ENCODE peak calls at places on chromosomes 13 and 19, in six cellular contexts. H is CD8-positive, alpha-beta T cell; E is ovary; R is fibroblast of lung; P is right atrium auricular region; A is mammary epithelial cell. Y is an unnamed sample.

GRCh38 chr19:6590458-6591319 is at the start of gene CD70:
- DNase-seq in H (peak; percentile 41), E (no peak), R (no peak), P (no peak), A (peak; percentile 66), Y (peak; percentile 54)

GRCh38 chr19:33517922-33518321 is 3.7 kb downstream of the PEPD start:
- DNase-seq in H (no peak), E (no peak), R (no peak), P (no peak), A (no peak), Y (no peak)

GRCh38 chr13:91297503-91297902 is 50.0 kb upstream of the MIR17HG start:
- DNase-seq in H (no peak), E (no peak), R (no peak), P (no peak), A (no peak), Y (no peak)

GRCh38 chr19:17683078-17683477 is 5.1 kb downstream of the UNC13A start:
- DNase-seq in H (no peak), E (no peak), R (no peak), P (no peak), A (no peak), Y (no peak)

GRCh38 chr13:91946498-91947070 is 548.2 kb downstream of the GPC5 start:
- DNase-seq in H (no peak), E (no peak), R (peak; percentile 54), P (no peak), A (peak; percentile 0), Y (peak; percentile 6)

GRCh38 chr13:27481766-27482165 is 31.4 kb upstream of the MTIF3 start:
- DNase-seq in H (no peak), E (peak; percentile 21), R (peak; percentile 27), P (peak; percentile 51), A (peak; percentile 41), Y (no peak)

GRCh38 chr19:46491975-46492682 is 3.5 kb downstream of the PNMA8B start:
- DNase-seq in H (no peak), E (no peak), R (no peak), P (no peak), A (no peak), Y (no peak)

GRCh38 chr13:99178636-99179035 is 22.0 kb upstream of the UBAC2 start:
- DNase-seq in H (peak; percentile 28), E (no peak), R (peak; percentile 37), P (no peak), A (no peak), Y (no peak)

GRCh38 chr13:52832268-52832667 is 16.2 kb downstream of the PCDH8 start:
- DNase-seq in H (no peak), E (no peak), R (no peak), P (no peak), A (no peak), Y (no peak)

GRCh38 chr19:3697094-3697493 is 3.2 kb downstream of the PIP5K1C start:
- DNase-seq in H (no peak), E (no peak), R (no peak), P (no peak), A (no peak), Y (no peak)
- H3K4me1 ChIP-seq in H (peaks cover 19% of the 10 kb centered on the region), E (peaks cover 14% of the 10 kb centered on the region), R (peaks cover 3% of the 10 kb centered on the region), P (no peaks in the 10 kb centered on the region), A (no peaks in the 10 kb centered on the region), Y (no peaks in the 10 kb centered on the region)

DNA sequence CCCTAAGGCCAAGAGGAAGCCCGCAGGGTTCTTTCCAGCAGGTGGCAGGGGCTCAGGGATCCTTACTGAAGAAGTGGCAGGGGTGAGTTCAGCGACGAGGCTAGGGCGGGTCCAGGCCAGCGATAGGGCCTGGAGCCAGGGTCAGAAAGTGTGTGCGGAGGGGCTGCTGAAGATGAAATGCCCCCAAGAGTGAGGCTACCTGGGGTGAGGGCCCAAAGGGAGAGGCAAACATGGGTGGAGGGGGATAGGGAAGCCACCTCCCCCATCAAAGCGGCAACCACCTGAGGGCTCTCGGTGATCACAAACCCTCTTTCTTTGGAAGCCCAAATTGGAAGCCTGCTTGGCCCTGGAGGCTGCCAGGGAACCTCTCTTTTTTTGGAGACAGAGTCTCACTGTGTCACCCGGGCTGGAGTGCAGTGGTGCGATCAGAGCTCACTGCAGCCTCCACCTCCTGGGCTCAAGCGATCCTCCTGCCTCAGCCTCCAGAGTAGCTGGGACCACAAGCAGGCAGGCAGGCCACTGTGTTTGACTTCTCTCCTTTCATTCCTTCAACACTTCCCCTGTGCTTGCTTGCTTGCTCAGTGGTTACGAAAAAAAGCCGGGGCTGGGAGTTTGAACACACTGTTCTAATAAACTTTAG is 1.2 kb upstream of the ATP8B3 start:
- DNase-seq in H (no peak), E (no peak), R (no peak), P (no peak), A (no peak), Y (no peak)
- H3K27ac ChIP-seq in H (no peak overlapping the region), E (peak overlapping the region; percentile 80), R (no peak overlapping the region), P (no peak overlapping the region), A (no peak overlapping the region), Y (no peak overlapping the region)

GRCh38 chr13:23378009-23378632 is 55.4 kb downstream of the SACS start:
- DNase-seq in H (peak; percentile 52), E (no peak), R (peak; percentile 98), P (peak; percentile 70), A (peak; percentile 88), Y (peak; percentile 87)

GRCh38 chr13:23380534-23380933 is 53.0 kb downstream of the SACS start:
- DNase-seq in H (no peak), E (no peak), R (peak; percentile 90), P (no peak), A (no peak), Y (no peak)

GRCh38 chr13:23384111-23384510 is 49.4 kb downstream of the SACS start:
- DNase-seq in H (no peak), E (no peak), R (no peak), P (no peak), A (peak; percentile 68), Y (peak; percentile 87)

GRCh38 chr13:23383151-23383550 is 50.4 kb downstream of the SACS start:
- DNase-seq in H (no peak), E (no peak), R (no peak), P (no peak), A (no peak), Y (peak; percentile 45)

GRCh38 chr13:23381877-23382276 is 51.6 kb downstream of the SACS start:
- DNase-seq in H (no peak), E (no peak), R (no peak), P (no peak), A (no peak), Y (no peak)
- TF ChIP-seq CTCF in H (no peak), E (no peak), R (no peak), P (no peak), A (no peak), Y (no peak)

GRCh38 chr19:54209748-54210494 is 9.3 kb downstream of the RPS9 start:
- DNase-seq in H (peak; percentile 41), E (peak; percentile 94), R (peak; percentile 99), P (peak; percentile 94), A (peak; percentile 92), Y (peak; percentile 85)
- H3K4me1 ChIP-seq in H (peaks cover 60% of the 10 kb centered on the region), E (peaks cover 36% of the 10 kb centered on the region), R (peaks cover 26% of the 10 kb centered on the region), P (no peaks in the 10 kb centered on the region), A (peaks cover 28% of the 10 kb centered on the region), Y (no peaks in the 10 kb centered on the region)